ENCODE peak calls at places on chromosomes 4 and X, in seven cellular contexts. One of them, this sample, is unnamed.

GRCh38 chr4:113003841-113004240 is 45.6 kb upstream of the ANK2 start:
- DNase-seq in GM10248: no peak
- DNase-seq in OCI-LY7: no peak
- DNase-seq in CD8-positive, alpha-beta T cell: no peak
- DNase-seq in cardiac muscle cell: no peak
- DNase-seq in fibroblast of the aortic adventitia: no peak
- DNase-seq in heart left ventricle: no peak
- DNase-seq in this sample: no peak

GRCh38 chr4:184680698-184681097 is 31.2 kb downstream of the PRIMPOL start:
- DNase-seq in GM10248: no peak
- DNase-seq in OCI-LY7: no peak
- DNase-seq in CD8-positive, alpha-beta T cell: no peak
- DNase-seq in cardiac muscle cell: no peak
- DNase-seq in fibroblast of the aortic adventitia: no peak
- DNase-seq in heart left ventricle: no peak
- DNase-seq in this sample: no peak

GRCh38 chr4:6343950-6344408 is 74.3 kb downstream of the WFS1 start:
- DNase-seq in GM10248: no peak
- DNase-seq in OCI-LY7: peak
- DNase-seq in CD8-positive, alpha-beta T cell: no peak
- DNase-seq in cardiac muscle cell: no peak
- DNase-seq in fibroblast of the aortic adventitia: peak
- DNase-seq in heart left ventricle: no peak
- DNase-seq in this sample: no peak

GRCh38 chr4:55367084-55367722 is 21.2 kb downstream of the SRD5A3 start:
- DNase-seq in GM10248: no peak
- DNase-seq in OCI-LY7: no peak
- DNase-seq in CD8-positive, alpha-beta T cell: no peak
- DNase-seq in cardiac muscle cell: no peak
- DNase-seq in fibroblast of the aortic adventitia: no peak
- DNase-seq in heart left ventricle: no peak
- DNase-seq in this sample: no peak

GRCh38 chr4:2785613-2786012 is 7.3 kb upstream of the SH3BP2 start:
- DNase-seq in GM10248: no peak
- DNase-seq in OCI-LY7: peak
- DNase-seq in CD8-positive, alpha-beta T cell: no peak
- DNase-seq in cardiac muscle cell: no peak
- DNase-seq in fibroblast of the aortic adventitia: no peak
- DNase-seq in heart left ventricle: peak
- DNase-seq in this sample: no peak

GRCh38 chr4:120052840-120053239 is 13.8 kb downstream of the MAD2L1 start:
- DNase-seq in GM10248: no peak
- DNase-seq in OCI-LY7: no peak
- DNase-seq in CD8-positive, alpha-beta T cell: no peak
- DNase-seq in cardiac muscle cell: peak
- DNase-seq in fibroblast of the aortic adventitia: peak
- DNase-seq in heart left ventricle: no peak
- DNase-seq in this sample: no peak

GRCh38 chr4:78650106-78651021 is 98.8 kb downstream of the ANXA3 start:
- DNase-seq in GM10248: no peak
- DNase-seq in OCI-LY7: no peak
- DNase-seq in CD8-positive, alpha-beta T cell: no peak
- DNase-seq in cardiac muscle cell: peak
- DNase-seq in fibroblast of the aortic adventitia: peak
- DNase-seq in heart left ventricle: no peak
- DNase-seq in this sample: no peak

GRCh38 chrX:65866146-65866545 is 173.7 kb downstream of the VSIG4 start:
- DNase-seq in GM10248: peak
- DNase-seq in OCI-LY7: no peak
- DNase-seq in CD8-positive, alpha-beta T cell: peak
- DNase-seq in cardiac muscle cell: no peak
- DNase-seq in fibroblast of the aortic adventitia: no peak
- DNase-seq in heart left ventricle: no peak
- DNase-seq in this sample: no peak

GRCh38 chr4:166066936-166067335 is 193.9 kb downstream of the TLL1 start:
- DNase-seq in GM10248: no peak
- DNase-seq in OCI-LY7: no peak
- DNase-seq in CD8-positive, alpha-beta T cell: no peak
- DNase-seq in cardiac muscle cell: no peak
- DNase-seq in fibroblast of the aortic adventitia: no peak
- DNase-seq in heart left ventricle: no peak
- DNase-seq in this sample: no peak

GRCh38 chr4:113636438-113636818 is 125.1 kb downstream of the CAMK2D start:
- DNase-seq in GM10248: peak
- DNase-seq in OCI-LY7: peak
- DNase-seq in CD8-positive, alpha-beta T cell: no peak
- DNase-seq in cardiac muscle cell: no peak
- DNase-seq in fibroblast of the aortic adventitia: no peak
- DNase-seq in heart left ventricle: no peak
- DNase-seq in this sample: no peak

GRCh38 chr4:12633058-12633651 is 851.0 kb downstream of the RAB28 start:
- DNase-seq in GM10248: peak
- DNase-seq in OCI-LY7: peak
- DNase-seq in CD8-positive, alpha-beta T cell: peak
- DNase-seq in cardiac muscle cell: peak
- DNase-seq in fibroblast of the aortic adventitia: peak
- DNase-seq in heart left ventricle: peak
- DNase-seq in this sample: peak

GRCh38 chr4:90234916-90235547 is 107.8 kb downstream of the CCSER1 start:
- DNase-seq in GM10248: no peak
- DNase-seq in OCI-LY7: no peak
- DNase-seq in CD8-positive, alpha-beta T cell: no peak
- DNase-seq in cardiac muscle cell: no peak
- DNase-seq in fibroblast of the aortic adventitia: no peak
- DNase-seq in heart left ventricle: peak
- DNase-seq in this sample: no peak

GRCh38 chr4:65482410-65482809 is 187.9 kb downstream of the EPHA5 start:
- DNase-seq in GM10248: no peak
- DNase-seq in OCI-LY7: no peak
- DNase-seq in CD8-positive, alpha-beta T cell: no peak
- DNase-seq in cardiac muscle cell: no peak
- DNase-seq in fibroblast of the aortic adventitia: peak
- DNase-seq in heart left ventricle: no peak
- DNase-seq in this sample: no peak

GRCh38 chrX:106802388-106803275 is at the start of gene TBC1D8B:
- DNase-seq in GM10248: peak
- DNase-seq in OCI-LY7: peak
- DNase-seq in CD8-positive, alpha-beta T cell: peak
- DNase-seq in cardiac muscle cell: peak
- DNase-seq in fibroblast of the aortic adventitia: peak
- DNase-seq in heart left ventricle: peak
- DNase-seq in this sample: peak

GRCh38 chrX:150257348-150258175 is 105.6 kb upstream of the MAMLD1 start:
- DNase-seq in GM10248: no peak
- DNase-seq in OCI-LY7: no peak
- DNase-seq in CD8-positive, alpha-beta T cell: no peak
- DNase-seq in cardiac muscle cell: no peak
- DNase-seq in fibroblast of the aortic adventitia: no peak
- DNase-seq in heart left ventricle: no peak
- DNase-seq in this sample: no peak

GRCh38 chr4:147310312-147310711 is 170.6 kb upstream of the EDNRA start:
- DNase-seq in GM10248: no peak
- DNase-seq in OCI-LY7: no peak
- DNase-seq in CD8-positive, alpha-beta T cell: no peak
- DNase-seq in cardiac muscle cell: no peak
- DNase-seq in fibroblast of the aortic adventitia: no peak
- DNase-seq in heart left ventricle: no peak
- DNase-seq in this sample: no peak

GRCh38 chrX:2192584-2193272 is 308.0 kb downstream of the DHRSX start:
- DNase-seq in GM10248: no peak
- DNase-seq in OCI-LY7: no peak
- DNase-seq in CD8-positive, alpha-beta T cell: no peak
- DNase-seq in cardiac muscle cell: no peak
- DNase-seq in fibroblast of the aortic adventitia: no peak
- DNase-seq in heart left ventricle: no peak
- DNase-seq in this sample: no peak

GRCh38 chr4:88803600-88804096 is 106.0 kb upstream of the NAP1L5 start:
- DNase-seq in GM10248: peak
- DNase-seq in OCI-LY7: no peak
- DNase-seq in CD8-positive, alpha-beta T cell: no peak
- DNase-seq in cardiac muscle cell: no peak
- DNase-seq in fibroblast of the aortic adventitia: peak
- DNase-seq in heart left ventricle: no peak
- DNase-seq in this sample: no peak

GRCh38 chr4:128141866-128142265 is 80.8 kb downstream of the LARP1B start:
- DNase-seq in GM10248: no peak
- DNase-seq in OCI-LY7: no peak
- DNase-seq in CD8-positive, alpha-beta T cell: no peak
- DNase-seq in cardiac muscle cell: no peak
- DNase-seq in fibroblast of the aortic adventitia: no peak
- DNase-seq in heart left ventricle: no peak
- DNase-seq in this sample: no peak

GRCh38 chr4:19961092-19961491 is 290.6 kb upstream of the SLIT2 start:
- DNase-seq in GM10248: no peak
- DNase-seq in OCI-LY7: no peak
- DNase-seq in CD8-positive, alpha-beta T cell: no peak
- DNase-seq in cardiac muscle cell: no peak
- DNase-seq in fibroblast of the aortic adventitia: peak
- DNase-seq in heart left ventricle: no peak
- DNase-seq in this sample: no peak

GRCh38 chr4:73676881-73677323 is 56.7 kb upstream of the RASSF6 start:
- DNase-seq in GM10248: no peak
- DNase-seq in OCI-LY7: peak
- DNase-seq in CD8-positive, alpha-beta T cell: no peak
- DNase-seq in cardiac muscle cell: no peak
- DNase-seq in fibroblast of the aortic adventitia: peak
- DNase-seq in heart left ventricle: no peak
- DNase-seq in this sample: no peak

GRCh38 chr4:26779674-26780073 is 81.0 kb upstream of the STIM2 start:
- DNase-seq in GM10248: no peak
- DNase-seq in OCI-LY7: no peak
- DNase-seq in CD8-positive, alpha-beta T cell: no peak
- DNase-seq in cardiac muscle cell: no peak
- DNase-seq in fibroblast of the aortic adventitia: peak
- DNase-seq in heart left ventricle: no peak
- DNase-seq in this sample: no peak

GRCh38 chr4:77047037-77047436 is 28.8 kb downstream of the CCNI start:
- DNase-seq in GM10248: no peak
- DNase-seq in OCI-LY7: peak
- DNase-seq in CD8-positive, alpha-beta T cell: no peak
- DNase-seq in cardiac muscle cell: no peak
- DNase-seq in fibroblast of the aortic adventitia: peak
- DNase-seq in heart left ventricle: no peak
- DNase-seq in this sample: no peak

GRCh38 chr4:11765849-11766453 is 337.3 kb upstream of the HS3ST1 start:
- DNase-seq in GM10248: peak
- DNase-seq in OCI-LY7: peak
- DNase-seq in CD8-positive, alpha-beta T cell: no peak
- DNase-seq in cardiac muscle cell: peak
- DNase-seq in fibroblast of the aortic adventitia: peak
- DNase-seq in heart left ventricle: no peak
- DNase-seq in this sample: no peak

GRCh38 chr4:153234923-153235322 is 30.7 kb downstream of the TRIM2 start:
- DNase-seq in GM10248: no peak
- DNase-seq in OCI-LY7: no peak
- DNase-seq in CD8-positive, alpha-beta T cell: no peak
- DNase-seq in cardiac muscle cell: no peak
- DNase-seq in fibroblast of the aortic adventitia: peak
- DNase-seq in heart left ventricle: no peak
- DNase-seq in this sample: no peak

GRCh38 chr4:152052431-152053057 is 291.7 kb upstream of the GATB start:
- DNase-seq in GM10248: no peak
- DNase-seq in OCI-LY7: no peak
- DNase-seq in CD8-positive, alpha-beta T cell: no peak
- DNase-seq in cardiac muscle cell: no peak
- DNase-seq in fibroblast of the aortic adventitia: peak
- DNase-seq in heart left ventricle: no peak
- DNase-seq in this sample: no peak

GRCh38 chr4:182502074-182502473 is 258.9 kb downstream of the TENM3 start:
- DNase-seq in GM10248: no peak
- DNase-seq in OCI-LY7: no peak
- DNase-seq in CD8-positive, alpha-beta T cell: no peak
- DNase-seq in cardiac muscle cell: no peak
- DNase-seq in fibroblast of the aortic adventitia: no peak
- DNase-seq in heart left ventricle: no peak
- DNase-seq in this sample: no peak

GRCh38 chrX:154517101-154517781 is 1.2 kb upstream of the FAM3A start:
- DNase-seq in GM10248: no peak
- DNase-seq in OCI-LY7: no peak
- DNase-seq in CD8-positive, alpha-beta T cell: no peak
- DNase-seq in cardiac muscle cell: peak
- DNase-seq in fibroblast of the aortic adventitia: no peak
- DNase-seq in heart left ventricle: no peak
- DNase-seq in this sample: no peak

GRCh38 chrX:727738-728621 is 97.4 kb downstream of the SHOX start:
- DNase-seq in GM10248: no peak
- DNase-seq in OCI-LY7: no peak
- DNase-seq in CD8-positive, alpha-beta T cell: no peak
- DNase-seq in cardiac muscle cell: peak
- DNase-seq in fibroblast of the aortic adventitia: no peak
- DNase-seq in heart left ventricle: no peak
- DNase-seq in this sample: no peak
- TF ChIP-seq CTCF in GM10248: peak
- TF ChIP-seq CTCF in OCI-LY7: peak
- TF ChIP-seq CTCF in CD8-positive, alpha-beta T cell: no peak
- TF ChIP-seq CTCF in cardiac muscle cell: no peak
- TF ChIP-seq CTCF in fibroblast of the aortic adventitia: no peak
- TF ChIP-seq CTCF in heart left ventricle: peak
- TF ChIP-seq CTCF in this sample: no peak

GRCh38 chrX:122586831-122587230 is 597.2 kb upstream of the GRIA3 start:
- DNase-seq in GM10248: no peak
- DNase-seq in OCI-LY7: no peak
- DNase-seq in CD8-positive, alpha-beta T cell: no peak
- DNase-seq in cardiac muscle cell: no peak
- DNase-seq in fibroblast of the aortic adventitia: peak
- DNase-seq in heart left ventricle: no peak
- DNase-seq in this sample: no peak
- TF ChIP-seq CTCF in GM10248: no peak
- TF ChIP-seq CTCF in OCI-LY7: no peak
- TF ChIP-seq CTCF in CD8-positive, alpha-beta T cell: no peak
- TF ChIP-seq CTCF in cardiac muscle cell: no peak
- TF ChIP-seq CTCF in fibroblast of the aortic adventitia: no peak
- TF ChIP-seq CTCF in heart left ventricle: no peak
- TF ChIP-seq CTCF in this sample: no peak

GRCh38 chr4:103478729-103479128 is 241.1 kb downstream of the TACR3 start:
- DNase-seq in GM10248: no peak
- DNase-seq in OCI-LY7: no peak
- DNase-seq in CD8-positive, alpha-beta T cell: no peak
- DNase-seq in cardiac muscle cell: no peak
- DNase-seq in fibroblast of the aortic adventitia: peak
- DNase-seq in heart left ventricle: no peak
- DNase-seq in this sample: no peak
- TF ChIP-seq CTCF in GM10248: peak
- TF ChIP-seq CTCF in OCI-LY7: no peak
- TF ChIP-seq CTCF in CD8-positive, alpha-beta T cell: no peak
- TF ChIP-seq CTCF in cardiac muscle cell: no peak
- TF ChIP-seq CTCF in fibroblast of the aortic adventitia: no peak
- TF ChIP-seq CTCF in heart left ventricle: no peak
- TF ChIP-seq CTCF in this sample: no peak

GRCh38 chrX:132227383-132228112 is 8.3 kb upstream of the RAP2C start:
- DNase-seq in GM10248: no peak
- DNase-seq in OCI-LY7: no peak
- DNase-seq in CD8-positive, alpha-beta T cell: no peak
- DNase-seq in cardiac muscle cell: no peak
- DNase-seq in fibroblast of the aortic adventitia: peak
- DNase-seq in heart left ventricle: no peak
- DNase-seq in this sample: no peak

GRCh38 chrX:132231587-132231986 is 12.3 kb upstream of the RAP2C start:
- DNase-seq in GM10248: no peak
- DNase-seq in OCI-LY7: no peak
- DNase-seq in CD8-positive, alpha-beta T cell: no peak
- DNase-seq in cardiac muscle cell: no peak
- DNase-seq in fibroblast of the aortic adventitia: no peak
- DNase-seq in heart left ventricle: no peak
- DNase-seq in this sample: no peak

GRCh38 chrX:132226169-132226568 is 6.9 kb upstream of the RAP2C start:
- DNase-seq in GM10248: no peak
- DNase-seq in OCI-LY7: peak
- DNase-seq in CD8-positive, alpha-beta T cell: no peak
- DNase-seq in cardiac muscle cell: no peak
- DNase-seq in fibroblast of the aortic adventitia: peak
- DNase-seq in heart left ventricle: no peak
- DNase-seq in this sample: no peak
- TF ChIP-seq CTCF in GM10248: peak
- TF ChIP-seq CTCF in OCI-LY7: peak
- TF ChIP-seq CTCF in CD8-positive, alpha-beta T cell: no peak
- TF ChIP-seq CTCF in cardiac muscle cell: peak
- TF ChIP-seq CTCF in fibroblast of the aortic adventitia: peak
- TF ChIP-seq CTCF in heart left ventricle: peak
- TF ChIP-seq CTCF in this sample: no peak